ENCODE peak calls at places on chromosomes 6 and 20, in six cellular contexts. J is neural progenitor cell, G is NCI-H2081, B is activated T-cell treated with anti-CD3 and anti-CD28 coated beads for 1 hour, Q is T-cell, Z is astrocyte of the cerebellum. X is an unnamed sample.

GRCh38 chr6:165245287-165245686 is 64.1 kb downstream of the C6orf118 start:
- DNase-seq in J (peak; percentile 27), G (no peak), B (no peak), Q (no peak), Z (peak; percentile 26), X (no peak)

GRCh38 chr6:26121141-26122004 is 34.1 kb downstream of the HFE start:
- DNase-seq in J (no peak), G (no peak), B (no peak), Q (no peak), Z (no peak), X (no peak)

GRCh38 chr20:46621492-46621891 is 29.8 kb downstream of the SLC13A3 start:
- DNase-seq in J (no peak), G (no peak), B (no peak), Q (no peak), Z (no peak), X (no peak)

GRCh38 chr20:17611290-17611539 is 41.3 kb downstream of the DSTN start:
- DNase-seq in J (no peak), G (no peak), B (no peak), Q (peak; percentile 17), Z (no peak), X (no peak)

GRCh38 chr6:52650946-52651345 is 20.0 kb upstream of the TMEM14A start:
- DNase-seq in J (no peak), G (no peak), B (no peak), Q (no peak), Z (no peak), X (no peak)

GRCh38 chr20:32150291-32150848 is 40.9 kb downstream of the TM9SF4 start:
- DNase-seq in J (no peak), G (no peak), B (no peak), Q (no peak), Z (no peak), X (no peak)

GRCh38 chr6:130396722-130397121 is 30.9 kb downstream of the TMEM200A start:
- DNase-seq in J (no peak), G (no peak), B (no peak), Q (no peak), Z (no peak), X (no peak)

GRCh38 chr6:112939543-112939942 is 592.4 kb downstream of the RFPL4B start:
- DNase-seq in J (no peak), G (peak; percentile 18), B (no peak), Q (no peak), Z (no peak), X (peak; percentile 83)

GRCh38 chr6:42401605-42401935 is 50.2 kb downstream of the TRERF1 start:
- DNase-seq in J (no peak), G (no peak), B (no peak), Q (no peak), Z (no peak), X (no peak)

GRCh38 chr6:150345786-150346185 is 23.0 kb upstream of the IYD start:
- DNase-seq in J (no peak), G (no peak), B (no peak), Q (no peak), Z (no peak), X (no peak)

GRCh38 chr20:50690979-50691584 is at the start of gene RIPOR3:
- DNase-seq in J (peak; percentile 59), G (no peak), B (no peak), Q (no peak), Z (no peak), X (no peak)

GRCh38 chr6:5772634-5773230 is 234.0 kb downstream of the NRN1 start:
- DNase-seq in J (no peak), G (no peak), B (no peak), Q (no peak), Z (no peak), X (no peak)

GRCh38 chr6:170207586-170207985 is 83.3 kb downstream of the DLL1 start:
- DNase-seq in J (no peak), G (no peak), B (no peak), Q (no peak), Z (no peak), X (no peak)

GRCh38 chr20:62050166-62051120 is 15.2 kb downstream of the TAF4 start:
- DNase-seq in J (no peak), G (no peak), B (no peak), Q (no peak), Z (no peak), X (no peak)

GRCh38 chr6:125753218-125753936 is 3.9 kb downstream of the HEY2 start:
- DNase-seq in J (peak; percentile 8), G (no peak), B (no peak), Q (no peak), Z (peak; percentile 37), X (no peak)

GRCh38 chr20:36819662-36820061 is 46.1 kb upstream of the DSN1 start:
- DNase-seq in J (peak; percentile 50), G (no peak), B (no peak), Q (no peak), Z (no peak), X (peak; percentile 80)

GRCh38 chr6:20198764-20199174 is 13.5 kb downstream of the MBOAT1 start:
- DNase-seq in J (no peak), G (no peak), B (no peak), Q (no peak), Z (no peak), X (no peak)

GRCh38 chr20:32429745-32430360 is 71.7 kb downstream of the ASXL1 start:
- DNase-seq in J (no peak), G (no peak), B (no peak), Q (no peak), Z (no peak), X (no peak)

GRCh38 chr6:67887747-67888545 is 747.1 kb upstream of the ADGRB3 start:
- DNase-seq in J (no peak), G (no peak), B (no peak), Q (no peak), Z (no peak), X (no peak)

GRCh38 chr6:106084106-106084963 is 1.8 kb upstream of the PRDM1 start:
- DNase-seq in J (peak; percentile 83), G (peak; percentile 7), B (no peak), Q (no peak), Z (peak; percentile 71), X (no peak)

GRCh38 chr6:44135875-44136274 is 8.5 kb downstream of the TMEM63B start:
- DNase-seq in J (no peak), G (no peak), B (no peak), Q (no peak), Z (no peak), X (no peak)

GRCh38 chr6:33977606-33978438 is 168.1 kb downstream of the GRM4 start:
- DNase-seq in J (no peak), G (no peak), B (no peak), Q (no peak), Z (no peak), X (no peak)

GRCh38 chr6:3592371-3592941 is 135.6 kb upstream of the SLC22A23 start:
- DNase-seq in J (no peak), G (no peak), B (no peak), Q (no peak), Z (peak; percentile 55), X (no peak)

GRCh38 chr20:17504326-17504897 is 26.8 kb downstream of the BFSP1 start:
- DNase-seq in J (no peak), G (no peak), B (no peak), Q (peak; percentile 10), Z (no peak), X (no peak)

GRCh38 chr6:157381631-157382621 is 936 bp downstream of the ZDHHC14 start:
- DNase-seq in J (peak; percentile 61), G (no peak), B (peak; percentile 46), Q (peak; percentile 50), Z (no peak), X (no peak)

GRCh38 chr6:81767163-81768000 is 14.9 kb upstream of the TENT5A start:
- DNase-seq in J (no peak), G (no peak), B (no peak), Q (no peak), Z (no peak), X (no peak)

GRCh38 chr20:32727663-32728062 is 15.6 kb downstream of the COMMD7 start:
- DNase-seq in J (no peak), G (no peak), B (no peak), Q (no peak), Z (peak; percentile 97), X (peak; percentile 29)

GRCh38 chr20:909641-910040 is 6.5 kb downstream of the ANGPT4 start:
- DNase-seq in J (no peak), G (no peak), B (no peak), Q (no peak), Z (no peak), X (no peak)

GRCh38 chr6:81621816-81622395 is 130.6 kb downstream of the TENT5A start:
- DNase-seq in J (no peak), G (no peak), B (no peak), Q (no peak), Z (no peak), X (no peak)

GRCh38 chr6:166904101-166904746 is 52.1 kb downstream of the RNASET2 start:
- DNase-seq in J (peak; percentile 55), G (no peak), B (no peak), Q (no peak), Z (peak; percentile 15), X (peak; percentile 69)

GRCh38 chr20:42074944-42075343 is 456.8 kb upstream of the CHD6 start:
- DNase-seq in J (no peak), G (no peak), B (no peak), Q (no peak), Z (no peak), X (no peak)

GRCh38 chr6:42391441-42391840 is 60.3 kb downstream of the TRERF1 start:
- DNase-seq in J (no peak), G (no peak), B (no peak), Q (no peak), Z (no peak), X (no peak)